ENCODE peak calls at places on chromosomes 5 and 9, in ten cellular contexts. T, O, Z, E, C, Y, P, N, K and W are unnamed samples.

GRCh38 chr5:140023611-140024191 is 19.4 kb downstream of the NRG2 start:
- DNase-seq in N (no peak), O (no peak), K (no peak), E (no peak), C (no peak), P (no peak), Y (no peak), Z (no peak), T (no peak), W (no peak)

GRCh38 chr5:142913728-142914338 is 143.7 kb downstream of the ARHGAP26 start:
- DNase-seq in N (no peak), Z (no peak), O (no peak), C (peak), P (no peak), K (no peak), T (no peak), Y (no peak), E (no peak), W (no peak)

GRCh38 chr5:88740604-88741003 is 142.4 kb downstream of the MEF2C start:
- DNase-seq in N (no peak), Z (no peak), E (no peak), C (no peak), O (no peak), P (no peak), T (no peak), Y (no peak), K (no peak), W (no peak)

GRCh38 chr9:73050062-73050814 is 97.4 kb upstream of the ALDH1A1 start:
- DNase-seq in N (no peak), T (no peak), Y (no peak), E (no peak), O (no peak), K (no peak), Z (no peak), C (no peak), P (peak), W (no peak)

GRCh38 chr9:112180387-112180881 is 5.3 kb upstream of the SUSD1 start:
- DNase-seq in Y (no peak), O (peak), P (no peak), C (no peak), T (no peak), N (no peak), K (no peak), Z (no peak), E (no peak), W (peak)

GRCh38 chr9:93127395-93127911 is 6.6 kb downstream of the NINJ1 start:
- DNase-seq in E (no peak), O (no peak), Z (no peak), T (no peak), K (peak), Y (peak), C (no peak), N (no peak), P (no peak), W (no peak)

GRCh38 chr9:122954253-122954691 is 13.5 kb downstream of the RABGAP1 start:
- DNase-seq in Z (no peak), T (no peak), C (peak), N (no peak), E (no peak), O (no peak), Y (no peak), P (peak), K (no peak), W (no peak)

GRCh38 chr9:22141906-22142305 is 132.8 kb upstream of the CDKN2B start:
- DNase-seq in O (no peak), Z (no peak), Y (no peak), P (peak), K (no peak), C (no peak), N (no peak), T (peak), E (no peak), W (no peak)

GRCh38 chr9:91803143-91803940 is 146.7 kb downstream of the ROR2 start:
- DNase-seq in N (no peak), K (no peak), T (no peak), O (peak), Y (no peak), C (no peak), E (no peak), Z (no peak), P (peak), W (no peak)

GRCh38 chr5:171270136-171270535 is 38.9 kb upstream of the TLX3 start:
- DNase-seq in C (no peak), Z (no peak), Y (no peak), O (no peak), K (no peak), T (no peak), N (no peak), P (no peak), E (no peak), W (no peak)

GRCh38 chr9:125632321-125633115 is 74.5 kb downstream of the MAPKAP1 start:
- DNase-seq in Y (no peak), N (no peak), P (no peak), Z (no peak), C (peak), K (no peak), O (peak), T (no peak), E (no peak), W (no peak)

GRCh38 chr5:107618233-107618632 is 52.5 kb downstream of the EFNA5 start:
- DNase-seq in N (no peak), T (no peak), O (no peak), C (peak), E (no peak), P (peak), Z (no peak), Y (no peak), K (no peak), W (no peak)

GRCh38 chr5:74949976-74950375 is 83.8 kb upstream of the FAM169A start:
- DNase-seq in Z (no peak), T (no peak), N (no peak), Y (no peak), C (no peak), P (no peak), E (no peak), K (no peak), O (no peak), W (no peak)

GRCh38 chr5:74865293-74865798 is 841 bp downstream of the FAM169A start:
- DNase-seq in P (no peak), N (no peak), Z (no peak), K (no peak), C (peak), T (no peak), Y (no peak), E (no peak), O (no peak), W (no peak)

GRCh38 chr9:126829035-126829434 is 24.2 kb downstream of the ZBTB43 start:
- DNase-seq in C (no peak), N (no peak), T (no peak), Z (no peak), K (no peak), E (no peak), Y (no peak), O (no peak), P (no peak), W (no peak)

GRCh38 chr9:37442556-37442955 is 20.1 kb downstream of the GRHPR start:
- DNase-seq in E (no peak), Y (no peak), T (no peak), K (no peak), Z (no peak), C (no peak), P (no peak), O (no peak), N (no peak), W (no peak)

GRCh38 chr5:137148656-137149055 is 350.5 kb downstream of the SPOCK1 start:
- DNase-seq in O (no peak), Z (no peak), Y (no peak), C (no peak), E (no peak), K (no peak), T (no peak), P (no peak), N (no peak), W (no peak)

GRCh38 chr9:124030969-124031451 is 19.4 kb downstream of the LHX2 start:
- DNase-seq in K (no peak), C (no peak), Y (no peak), O (no peak), T (no peak), N (no peak), Z (no peak), E (no peak), P (peak), W (no peak)

GRCh38 chr9:21591221-21592062 is 109.3 kb upstream of the IFNE start:
- DNase-seq in O (peak), Y (peak), P (peak), T (peak), K (peak), Z (no peak), E (peak), C (peak), N (no peak), W (no peak)

GRCh38 chr5:93163010-93163663 is 417.9 kb downstream of the NR2F1-AS1 start:
- DNase-seq in Y (no peak), Z (no peak), E (no peak), K (no peak), T (no peak), N (no peak), C (peak), O (no peak), P (peak), W (no peak)

GRCh38 chr5:1188464-1188863 is 12.9 kb upstream of the SLC6A19 start:
- DNase-seq in E (no peak), O (no peak), Y (no peak), Z (no peak), N (no peak), C (no peak), T (no peak), P (no peak), K (no peak), W (no peak)

GRCh38 chr9:128113526-128114325 is 13.8 kb downstream of the PTGES2 start:
- DNase-seq in O (no peak), P (no peak), Y (peak), K (peak), C (no peak), E (peak), T (no peak), Z (no peak), N (no peak), W (no peak)

GRCh38 chr9:108588246-108588645 is 267.5 kb downstream of the ACTL7B start:
- DNase-seq in T (no peak), E (no peak), O (no peak), Y (no peak), K (no peak), N (no peak), P (no peak), Z (no peak), C (no peak), W (no peak)

GRCh38 chr9:137358126-137358525 is 56.1 kb upstream of the NRARP start:
- DNase-seq in P (no peak), Y (no peak), T (no peak), C (no peak), N (no peak), O (no peak), E (no peak), K (no peak), Z (no peak), W (no peak)

GRCh38 chr9:15736569-15736968 is 183.7 kb downstream of the CCDC171 start:
- DNase-seq in T (no peak), N (no peak), Z (no peak), P (no peak), K (no peak), E (no peak), Y (no peak), O (no peak), C (no peak), W (no peak)

GRCh38 chr9:80156262-80156661 is 584.5 kb downstream of the TLE4 start:
- DNase-seq in O (no peak), Y (no peak), Z (no peak), P (no peak), K (no peak), C (no peak), N (no peak), T (no peak), E (no peak), W (no peak)

GRCh38 chr5:148666353-148666752 is 12.0 kb upstream of the HTR4 start:
- DNase-seq in N (no peak), C (no peak), K (no peak), Y (no peak), O (no peak), P (peak), E (no peak), T (no peak), Z (no peak), W (no peak)

GRCh38 chr5:116455061-116455460 is 119.6 kb downstream of the SEMA6A start:
- DNase-seq in C (no peak), Z (no peak), N (no peak), O (no peak), Y (no peak), E (no peak), T (no peak), P (peak), K (no peak), W (no peak)